ENCODE peak calls at places on chromosomes 7 and 10, in eight cellular contexts. One of them, this sample, is unnamed.

GRCh38 chr7:25028370-25028971 is 48.5 kb upstream of the OSBPL3 start:
- DNase-seq in natural killer cell: no peak
- DNase-seq in tibial artery: no peak
- DNase-seq in HFFc6: peak
- DNase-seq in GM12878: no peak
- DNase-seq in IMR-90: peak
- DNase-seq in fibroblast of mammary gland: peak
- DNase-seq in CD4-positive, alpha-beta T cell: no peak
- DNase-seq in this sample: no peak

GRCh38 chr7:924541-925231 is 29.8 kb downstream of the ADAP1 start:
- DNase-seq in natural killer cell: peak
- DNase-seq in tibial artery: peak
- DNase-seq in HFFc6: no peak
- DNase-seq in GM12878: no peak
- DNase-seq in IMR-90: peak
- DNase-seq in fibroblast of mammary gland: no peak
- DNase-seq in CD4-positive, alpha-beta T cell: no peak
- DNase-seq in this sample: peak

GRCh38 chr10:130926442-130926841 is 385.1 kb downstream of the TCERG1L start:
- DNase-seq in natural killer cell: no peak
- DNase-seq in tibial artery: no peak
- DNase-seq in HFFc6: no peak
- DNase-seq in GM12878: no peak
- DNase-seq in IMR-90: no peak
- DNase-seq in fibroblast of mammary gland: no peak
- DNase-seq in CD4-positive, alpha-beta T cell: no peak
- DNase-seq in this sample: no peak

GRCh38 chr10:127649642-127650041 is 87.3 kb upstream of the FOXI2 start:
- DNase-seq in natural killer cell: no peak
- DNase-seq in tibial artery: no peak
- DNase-seq in HFFc6: no peak
- DNase-seq in GM12878: no peak
- DNase-seq in IMR-90: no peak
- DNase-seq in fibroblast of mammary gland: peak
- DNase-seq in CD4-positive, alpha-beta T cell: no peak
- DNase-seq in this sample: no peak

GRCh38 chr7:130063036-130063435 is 7.3 kb upstream of the KLHDC10 start:
- DNase-seq in natural killer cell: peak
- DNase-seq in tibial artery: no peak
- DNase-seq in HFFc6: peak
- DNase-seq in GM12878: no peak
- DNase-seq in IMR-90: peak
- DNase-seq in fibroblast of mammary gland: peak
- DNase-seq in CD4-positive, alpha-beta T cell: peak
- DNase-seq in this sample: peak

GRCh38 chr10:70530315-70530714 is 51.7 kb downstream of the PALD1 start:
- DNase-seq in natural killer cell: no peak
- DNase-seq in tibial artery: no peak
- DNase-seq in HFFc6: no peak
- DNase-seq in GM12878: no peak
- DNase-seq in IMR-90: no peak
- DNase-seq in fibroblast of mammary gland: no peak
- DNase-seq in CD4-positive, alpha-beta T cell: no peak
- DNase-seq in this sample: no peak

GRCh38 chr7:45682836-45683555 is 108.8 kb downstream of the ADCY1 start:
- DNase-seq in natural killer cell: no peak
- DNase-seq in tibial artery: no peak
- DNase-seq in HFFc6: no peak
- DNase-seq in GM12878: no peak
- DNase-seq in IMR-90: no peak
- DNase-seq in fibroblast of mammary gland: peak
- DNase-seq in CD4-positive, alpha-beta T cell: no peak
- DNase-seq in this sample: no peak

GRCh38 chr10:23158370-23158769 is 33.7 kb upstream of the PTF1A start:
- DNase-seq in natural killer cell: no peak
- DNase-seq in tibial artery: no peak
- DNase-seq in HFFc6: peak
- DNase-seq in GM12878: no peak
- DNase-seq in IMR-90: peak
- DNase-seq in fibroblast of mammary gland: peak
- DNase-seq in CD4-positive, alpha-beta T cell: peak
- DNase-seq in this sample: no peak

GRCh38 chr7:66078067-66078466 is 2.4 kb downstream of the ASL start:
- DNase-seq in natural killer cell: no peak
- DNase-seq in tibial artery: no peak
- DNase-seq in HFFc6: no peak
- DNase-seq in GM12878: no peak
- DNase-seq in IMR-90: no peak
- DNase-seq in fibroblast of mammary gland: no peak
- DNase-seq in CD4-positive, alpha-beta T cell: no peak
- DNase-seq in this sample: no peak

GRCh38 chr10:28177944-28178637 is 124.8 kb downstream of the MPP7 start:
- DNase-seq in natural killer cell: no peak
- DNase-seq in tibial artery: no peak
- DNase-seq in HFFc6: peak
- DNase-seq in GM12878: no peak
- DNase-seq in IMR-90: peak
- DNase-seq in fibroblast of mammary gland: peak
- DNase-seq in CD4-positive, alpha-beta T cell: no peak
- DNase-seq in this sample: no peak

GRCh38 chr10:1368772-1369171 is 312.6 kb downstream of the WDR37 start:
- DNase-seq in natural killer cell: no peak
- DNase-seq in tibial artery: no peak
- DNase-seq in HFFc6: no peak
- DNase-seq in GM12878: no peak
- DNase-seq in IMR-90: no peak
- DNase-seq in fibroblast of mammary gland: no peak
- DNase-seq in CD4-positive, alpha-beta T cell: no peak
- DNase-seq in this sample: no peak

GRCh38 chr10:11035318-11035920 is 17.7 kb downstream of the CELF2 start:
- DNase-seq in natural killer cell: no peak
- DNase-seq in tibial artery: peak
- DNase-seq in HFFc6: peak
- DNase-seq in GM12878: no peak
- DNase-seq in IMR-90: peak
- DNase-seq in fibroblast of mammary gland: peak
- DNase-seq in CD4-positive, alpha-beta T cell: no peak
- DNase-seq in this sample: no peak

GRCh38 chr7:28558236-28558635 is 145.9 kb downstream of the CREB5 start:
- DNase-seq in natural killer cell: no peak
- DNase-seq in tibial artery: no peak
- DNase-seq in HFFc6: no peak
- DNase-seq in GM12878: no peak
- DNase-seq in IMR-90: no peak
- DNase-seq in fibroblast of mammary gland: no peak
- DNase-seq in CD4-positive, alpha-beta T cell: no peak
- DNase-seq in this sample: no peak

GRCh38 chr7:37198188-37198905 is 250.3 kb downstream of the ELMO1 start:
- DNase-seq in natural killer cell: no peak
- DNase-seq in tibial artery: no peak
- DNase-seq in HFFc6: no peak
- DNase-seq in GM12878: no peak
- DNase-seq in IMR-90: no peak
- DNase-seq in fibroblast of mammary gland: no peak
- DNase-seq in CD4-positive, alpha-beta T cell: no peak
- DNase-seq in this sample: no peak

GRCh38 chr10:110056822-110057221 is 49.0 kb downstream of the ADD3 start:
- DNase-seq in natural killer cell: no peak
- DNase-seq in tibial artery: no peak
- DNase-seq in HFFc6: peak
- DNase-seq in GM12878: no peak
- DNase-seq in IMR-90: peak
- DNase-seq in fibroblast of mammary gland: peak
- DNase-seq in CD4-positive, alpha-beta T cell: no peak
- DNase-seq in this sample: no peak

GRCh38 chr7:150945853-150946825 is 32.0 kb downstream of the KCNH2 start:
- DNase-seq in natural killer cell: no peak
- DNase-seq in tibial artery: peak
- DNase-seq in HFFc6: no peak
- DNase-seq in GM12878: no peak
- DNase-seq in IMR-90: no peak
- DNase-seq in fibroblast of mammary gland: no peak
- DNase-seq in CD4-positive, alpha-beta T cell: no peak
- DNase-seq in this sample: no peak

GRCh38 chr7:132877578-132877977 is 204.3 kb downstream of the CHCHD3 start:
- DNase-seq in natural killer cell: no peak
- DNase-seq in tibial artery: no peak
- DNase-seq in HFFc6: no peak
- DNase-seq in GM12878: no peak
- DNase-seq in IMR-90: no peak
- DNase-seq in fibroblast of mammary gland: no peak
- DNase-seq in CD4-positive, alpha-beta T cell: no peak
- DNase-seq in this sample: no peak

GRCh38 chr10:121516483-121516882 is 81.8 kb downstream of the FGFR2 start:
- DNase-seq in natural killer cell: no peak
- DNase-seq in tibial artery: no peak
- DNase-seq in HFFc6: no peak
- DNase-seq in GM12878: no peak
- DNase-seq in IMR-90: no peak
- DNase-seq in fibroblast of mammary gland: no peak
- DNase-seq in CD4-positive, alpha-beta T cell: no peak
- DNase-seq in this sample: no peak

GRCh38 chr10:93478873-93479272 is 3.3 kb downstream of the MYOF start:
- DNase-seq in natural killer cell: no peak
- DNase-seq in tibial artery: no peak
- DNase-seq in HFFc6: no peak
- DNase-seq in GM12878: no peak
- DNase-seq in IMR-90: no peak
- DNase-seq in fibroblast of mammary gland: no peak
- DNase-seq in CD4-positive, alpha-beta T cell: no peak
- DNase-seq in this sample: no peak

GRCh38 chr10:620417-620816 is 69.1 kb downstream of the DIP2C start:
- DNase-seq in natural killer cell: no peak
- DNase-seq in tibial artery: no peak
- DNase-seq in HFFc6: no peak
- DNase-seq in GM12878: peak
- DNase-seq in IMR-90: no peak
- DNase-seq in fibroblast of mammary gland: no peak
- DNase-seq in CD4-positive, alpha-beta T cell: no peak
- DNase-seq in this sample: no peak

GRCh38 chr10:124509836-124510535 is 48.4 kb downstream of the LHPP start:
- DNase-seq in natural killer cell: no peak
- DNase-seq in tibial artery: no peak
- DNase-seq in HFFc6: no peak
- DNase-seq in GM12878: no peak
- DNase-seq in IMR-90: no peak
- DNase-seq in fibroblast of mammary gland: no peak
- DNase-seq in CD4-positive, alpha-beta T cell: no peak
- DNase-seq in this sample: no peak

GRCh38 chr7:86667732-86668131 is 24.0 kb downstream of the GRM3 start:
- DNase-seq in natural killer cell: no peak
- DNase-seq in tibial artery: no peak
- DNase-seq in HFFc6: no peak
- DNase-seq in GM12878: no peak
- DNase-seq in IMR-90: no peak
- DNase-seq in fibroblast of mammary gland: no peak
- DNase-seq in CD4-positive, alpha-beta T cell: no peak
- DNase-seq in this sample: no peak

GRCh38 chr7:50190772-50191171 is 97.7 kb upstream of the ZPBP start:
- DNase-seq in natural killer cell: no peak
- DNase-seq in tibial artery: no peak
- DNase-seq in HFFc6: no peak
- DNase-seq in GM12878: no peak
- DNase-seq in IMR-90: no peak
- DNase-seq in fibroblast of mammary gland: no peak
- DNase-seq in CD4-positive, alpha-beta T cell: no peak
- DNase-seq in this sample: no peak

GRCh38 chr10:61175331-61175730 is 231.3 kb upstream of the RHOBTB1 start:
- DNase-seq in natural killer cell: no peak
- DNase-seq in tibial artery: no peak
- DNase-seq in HFFc6: no peak
- DNase-seq in GM12878: no peak
- DNase-seq in IMR-90: peak
- DNase-seq in fibroblast of mammary gland: peak
- DNase-seq in CD4-positive, alpha-beta T cell: no peak
- DNase-seq in this sample: no peak

GRCh38 chr7:142357953-142358520 is 100.2 kb upstream of the PRSS58 start:
- DNase-seq in natural killer cell: no peak
- DNase-seq in tibial artery: no peak
- DNase-seq in HFFc6: peak
- DNase-seq in GM12878: peak
- DNase-seq in IMR-90: peak
- DNase-seq in fibroblast of mammary gland: peak
- DNase-seq in CD4-positive, alpha-beta T cell: no peak
- DNase-seq in this sample: no peak
- TF ChIP-seq CTCF in natural killer cell: peak
- TF ChIP-seq CTCF in tibial artery: peak
- TF ChIP-seq CTCF in HFFc6: peak
- TF ChIP-seq CTCF in GM12878: peak
- TF ChIP-seq CTCF in IMR-90: peak
- TF ChIP-seq CTCF in fibroblast of mammary gland: peak
- TF ChIP-seq CTCF in CD4-positive, alpha-beta T cell: peak
- TF ChIP-seq CTCF in this sample: no peak

GRCh38 chr10:111076191-111076681 is 593 bp upstream of the ADRA2A start:
- DNase-seq in natural killer cell: no peak
- DNase-seq in tibial artery: no peak
- DNase-seq in HFFc6: no peak
- DNase-seq in GM12878: no peak
- DNase-seq in IMR-90: peak
- DNase-seq in fibroblast of mammary gland: peak
- DNase-seq in CD4-positive, alpha-beta T cell: no peak
- DNase-seq in this sample: peak
- TF ChIP-seq CTCF in natural killer cell: peak
- TF ChIP-seq CTCF in tibial artery: peak
- TF ChIP-seq CTCF in HFFc6: peak
- TF ChIP-seq CTCF in GM12878: peak
- TF ChIP-seq CTCF in IMR-90: peak
- TF ChIP-seq CTCF in fibroblast of mammary gland: peak
- TF ChIP-seq CTCF in CD4-positive, alpha-beta T cell: peak
- TF ChIP-seq CTCF in this sample: no peak

GRCh38 chr10:44388641-44389040 is 3.7 kb upstream of the CXCL12 start:
- DNase-seq in natural killer cell: no peak
- DNase-seq in tibial artery: peak
- DNase-seq in HFFc6: no peak
- DNase-seq in GM12878: no peak
- DNase-seq in IMR-90: no peak
- DNase-seq in fibroblast of mammary gland: no peak
- DNase-seq in CD4-positive, alpha-beta T cell: no peak
- DNase-seq in this sample: no peak
- TF ChIP-seq CTCF in natural killer cell: no peak
- TF ChIP-seq CTCF in tibial artery: no peak
- TF ChIP-seq CTCF in HFFc6: no peak
- TF ChIP-seq CTCF in GM12878: no peak
- TF ChIP-seq CTCF in IMR-90: no peak
- TF ChIP-seq CTCF in fibroblast of mammary gland: no peak
- TF ChIP-seq CTCF in CD4-positive, alpha-beta T cell: no peak
- TF ChIP-seq CTCF in this sample: no peak

GRCh38 chr7:6057316-6058128 is 26.3 kb downstream of the ANKRD61 start:
- DNase-seq in natural killer cell: no peak
- DNase-seq in tibial artery: no peak
- DNase-seq in HFFc6: no peak
- DNase-seq in GM12878: no peak
- DNase-seq in IMR-90: no peak
- DNase-seq in fibroblast of mammary gland: no peak
- DNase-seq in CD4-positive, alpha-beta T cell: no peak
- DNase-seq in this sample: no peak

DNA sequence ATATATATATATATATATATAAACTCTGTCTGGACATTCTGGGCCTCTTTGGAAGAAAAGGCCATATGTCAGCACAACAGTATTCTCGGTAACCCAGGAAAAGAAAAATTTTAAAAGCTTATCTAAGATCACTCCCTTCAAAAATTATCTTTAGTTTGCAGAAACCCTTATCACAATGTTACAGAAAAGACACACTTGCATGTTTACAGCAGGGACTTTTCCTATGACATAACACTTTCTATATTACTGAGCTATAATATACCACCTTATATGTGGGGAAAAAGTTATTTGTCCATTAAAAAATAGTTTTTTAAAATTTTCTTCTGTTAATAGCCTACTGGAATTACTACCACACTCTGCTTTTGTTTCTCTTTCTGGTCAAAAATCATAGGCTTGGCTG is 25.4 kb downstream of the ANKRD61 start:
- DNase-seq in natural killer cell: no peak
- DNase-seq in tibial artery: no peak
- DNase-seq in HFFc6: no peak
- DNase-seq in GM12878: no peak
- DNase-seq in IMR-90: no peak
- DNase-seq in fibroblast of mammary gland: no peak
- DNase-seq in CD4-positive, alpha-beta T cell: no peak
- DNase-seq in this sample: no peak
- TF ChIP-seq CTCF in natural killer cell: no peak
- TF ChIP-seq CTCF in tibial artery: no peak
- TF ChIP-seq CTCF in HFFc6: no peak
- TF ChIP-seq CTCF in GM12878: no peak
- TF ChIP-seq CTCF in IMR-90: no peak
- TF ChIP-seq CTCF in fibroblast of mammary gland: no peak
- TF ChIP-seq CTCF in CD4-positive, alpha-beta T cell: no peak
- TF ChIP-seq CTCF in this sample: no peak

This sample was measured in activated B cell treated with CpG ODN at 0.5 μM for 24 hours.